ENCODE peak calls at places on chromosomes 13 and 19, in six cellular contexts. V, M, Q, N, S and F are unnamed samples.

GRCh38 chr19:2477732-2478191 is 1.8 kb downstream of the GADD45B start:
- DNase-seq in V (no peak), M (no peak), Q (no peak), N (no peak), S (no peak), F (no peak)

GRCh38 chr19:49337267-49338022 is 2.2 kb downstream of the CD37 start:
- DNase-seq in V (no peak), M (no peak), Q (no peak), N (no peak), S (no peak), F (no peak)

GRCh38 chr13:76991432-76991795 is 467 bp upstream of the CLN5 start:
- DNase-seq in V (no peak), M (no peak), Q (no peak), N (peak; percentile 8), S (peak; percentile 35), F (no peak)

GRCh38 chr13:72221276-72221962 is 354.4 kb upstream of the DACH1 start:
- DNase-seq in V (peak; percentile 75), M (peak; percentile 18), Q (peak; percentile 28), N (peak; percentile 4), S (no peak), F (peak; percentile 65)

GRCh38 chr13:68056816-68057710 is 826.9 kb upstream of the PCDH9 start:
- DNase-seq in V (no peak), M (no peak), Q (peak; percentile 45), N (no peak), S (no peak), F (no peak)

GRCh38 chr13:43785681-43786471 is 896 bp downstream of the ENOX1 start:
- DNase-seq in V (no peak), M (no peak), Q (no peak), N (no peak), S (no peak), F (no peak)

GRCh38 chr13:108895220-108895704 is 265.9 kb downstream of the MYO16 start:
- DNase-seq in V (no peak), M (no peak), Q (peak; percentile 36), N (no peak), S (no peak), F (no peak)

GRCh38 chr19:44703336-44704078 is 4.6 kb downstream of the CEACAM16 start:
- DNase-seq in V (no peak), M (no peak), Q (no peak), N (no peak), S (no peak), F (no peak)

GRCh38 chr13:46172531-46172991 is 9.4 kb downstream of the LCP1 start:
- DNase-seq in V (no peak), M (no peak), Q (no peak), N (no peak), S (no peak), F (no peak)

GRCh38 chr19:38507551-38508127 is 74.1 kb downstream of the RYR1 start:
- DNase-seq in V (no peak), M (no peak), Q (no peak), N (no peak), S (no peak), F (no peak)

GRCh38 chr13:28273919-28274318 is 135.6 kb downstream of the PAN3 start:
- DNase-seq in V (no peak), M (no peak), Q (no peak), N (no peak), S (no peak), F (no peak)

GRCh38 chr13:25973085-25973484 is 78.7 kb downstream of the SHISA2 start:
- DNase-seq in V (no peak), M (no peak), Q (no peak), N (no peak), S (no peak), F (no peak)

GRCh38 chr19:13022859-13023636 is 27.8 kb downstream of the NFIX start:
- DNase-seq in V (no peak), M (no peak), Q (peak; percentile 79), N (peak; percentile 76), S (no peak), F (no peak)

GRCh38 chr19:21472507-21472906 is 32.9 kb upstream of the ZNF429 start:
- DNase-seq in V (no peak), M (no peak), Q (no peak), N (no peak), S (no peak), F (no peak)

GRCh38 chr19:35261356-35262100 is 7.2 kb upstream of the USF2 start:
- DNase-seq in V (no peak), M (no peak), Q (no peak), N (no peak), S (no peak), F (no peak)

GRCh38 chr19:52734340-52734892 is 428 bp downstream of the ZNF611 start:
- DNase-seq in V (no peak), M (no peak), Q (no peak), N (peak; percentile 23), S (no peak), F (no peak)

GRCh38 chr19:41427647-41428480 is 690 bp upstream of the B3GNT8 start:
- DNase-seq in V (no peak), M (no peak), Q (no peak), N (peak; percentile 61), S (no peak), F (no peak)

DNA sequence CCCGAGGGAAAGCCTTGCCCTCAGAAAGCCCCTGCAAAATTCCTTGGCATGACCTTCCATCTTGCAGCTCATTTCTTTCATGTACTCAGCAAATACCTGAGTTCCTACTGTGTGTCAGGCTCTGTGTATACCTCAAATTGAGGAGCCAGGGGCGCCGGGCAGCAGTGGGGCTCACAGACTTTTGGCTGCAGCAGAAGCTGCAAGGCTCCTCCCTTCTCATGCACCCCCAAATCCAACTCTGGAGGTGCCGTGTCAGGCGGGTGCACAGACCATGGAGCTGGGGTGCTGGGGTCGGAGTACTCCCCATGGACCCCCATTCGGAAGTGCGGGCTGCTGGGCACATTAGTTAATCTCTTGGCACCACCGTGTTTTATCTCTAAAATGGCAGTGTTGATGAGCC is 72.3 kb downstream of the COL4A2 start:
- DNase-seq in V (no peak), M (no peak), Q (no peak), N (no peak), S (no peak), F (no peak)
- TF ChIP-seq ZNF274 in V (no peak), M (no peak), Q (no peak), N (no peak), S (no peak), F (no peak)

GRCh38 chr19:19539738-19540703 is 2.0 kb downstream of the CILP2 start:
- DNase-seq in V (peak; percentile 81), M (peak; percentile 80), Q (no peak), N (peak; percentile 95), S (no peak), F (peak; percentile 68)
- TF ChIP-seq YY1 in V (no peak), M (no peak), Q (no peak), N (no peak), S (no peak), F (no peak)

DNA sequence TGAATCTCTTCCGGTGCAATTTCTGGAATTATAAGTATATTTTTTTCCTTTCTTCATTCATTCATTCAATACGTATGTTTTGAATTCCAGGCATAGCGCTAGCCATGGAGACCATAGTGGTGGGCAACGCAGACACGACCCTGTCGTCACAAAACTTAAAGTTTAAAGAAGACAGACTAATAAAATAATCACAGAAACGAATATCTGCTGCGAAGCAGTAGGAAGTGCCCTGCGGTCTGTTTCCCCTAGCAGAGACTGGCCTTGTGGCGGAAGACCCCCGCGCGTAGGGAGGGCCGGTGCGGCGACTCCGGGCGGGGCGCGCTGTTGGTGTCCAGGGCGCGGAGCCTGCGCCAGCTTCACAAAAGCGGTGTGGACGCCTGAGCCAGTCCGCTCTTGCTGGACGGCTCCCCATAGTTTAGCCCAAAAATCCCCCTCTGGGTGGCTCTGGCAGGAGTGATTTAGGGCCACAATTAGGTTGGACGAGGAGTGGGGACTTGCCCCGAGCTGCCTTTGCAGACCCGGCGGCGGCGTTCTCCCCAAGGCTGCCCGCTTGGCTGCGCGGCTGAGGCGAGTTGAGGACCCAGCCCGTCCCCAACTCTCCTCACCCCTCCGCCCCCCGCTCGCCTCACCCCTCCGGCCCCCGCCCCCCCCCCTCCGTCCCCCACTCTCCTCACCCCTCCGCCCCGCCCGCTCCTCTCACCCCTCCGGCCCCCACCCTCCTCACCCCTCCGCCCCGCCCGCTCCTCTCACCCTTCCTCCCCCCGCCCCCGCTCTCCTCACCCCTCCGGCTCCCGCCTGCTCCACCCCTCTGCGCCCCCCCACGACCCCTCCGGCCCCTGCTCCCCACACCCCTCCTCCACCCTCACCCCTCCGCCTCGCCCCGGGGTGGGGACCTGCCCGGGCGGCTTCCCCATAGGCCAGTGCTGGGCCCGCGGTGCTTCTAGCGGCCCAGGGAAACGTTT is 14.2 kb upstream of the LATS2 start:
- DNase-seq in V (no peak), M (no peak), Q (no peak), N (no peak), S (no peak), F (no peak)
- TF ChIP-seq ZNF274 in V (no peak), M (no peak), Q (no peak), N (no peak), S (no peak), F (no peak)

GRCh38 chr13:113224486-113224885 is 15.1 kb downstream of the CUL4A start:
- DNase-seq in V (no peak), M (no peak), Q (no peak), N (no peak), S (no peak), F (no peak)
- TF ChIP-seq YY1 in V (no peak), M (no peak), Q (no peak), N (no peak), S (no peak), F (no peak)

GRCh38 chr19:1259206-1259872 is 9.8 kb upstream of the CIRBP start:
- DNase-seq in V (no peak), M (no peak), Q (peak; percentile 86), N (no peak), S (peak; percentile 73), F (no peak)
- TF ChIP-seq ZNF274 in V (no peak), M (no peak), Q (peak; percentile 32), N (no peak), S (no peak), F (no peak)